ENCODE peak calls at places on chromosomes 1 and 21, in ten cellular contexts. One of them, this sample, is unnamed.

GRCh38 chr1:218463194-218464156 is 118.3 kb downstream of the TGFB2 start:
- DNase-seq in cardiac fibroblast: peak
- DNase-seq in thoracic aorta: no peak
- DNase-seq in Panc1: no peak
- DNase-seq in tibial nerve: peak
- DNase-seq in gastrocnemius medialis: peak
- DNase-seq in AG04450: no peak
- DNase-seq in lower leg skin: no peak
- DNase-seq in HL-60: no peak
- DNase-seq in RWPE2: no peak
- DNase-seq in this sample: no peak

GRCh38 chr1:1599030-1599916 is 662 bp downstream of the FNDC10 start:
- DNase-seq in cardiac fibroblast: peak
- DNase-seq in thoracic aorta: no peak
- DNase-seq in Panc1: no peak
- DNase-seq in tibial nerve: no peak
- DNase-seq in gastrocnemius medialis: no peak
- DNase-seq in AG04450: no peak
- DNase-seq in lower leg skin: no peak
- DNase-seq in HL-60: no peak
- DNase-seq in RWPE2: no peak
- DNase-seq in this sample: no peak

GRCh38 chr1:168693197-168693871 is 35.7 kb downstream of the DPT start:
- DNase-seq in cardiac fibroblast: no peak
- DNase-seq in thoracic aorta: no peak
- DNase-seq in Panc1: no peak
- DNase-seq in tibial nerve: no peak
- DNase-seq in gastrocnemius medialis: no peak
- DNase-seq in AG04450: no peak
- DNase-seq in lower leg skin: no peak
- DNase-seq in HL-60: no peak
- DNase-seq in RWPE2: no peak
- DNase-seq in this sample: no peak

GRCh38 chr1:236282159-236282716 is 480 bp upstream of the ERO1B start:
- DNase-seq in cardiac fibroblast: no peak
- DNase-seq in thoracic aorta: no peak
- DNase-seq in Panc1: no peak
- DNase-seq in tibial nerve: no peak
- DNase-seq in gastrocnemius medialis: no peak
- DNase-seq in AG04450: no peak
- DNase-seq in lower leg skin: peak
- DNase-seq in HL-60: no peak
- DNase-seq in RWPE2: no peak
- DNase-seq in this sample: no peak

GRCh38 chr1:919271-919872 is 4.4 kb upstream of the SAMD11 start:
- DNase-seq in cardiac fibroblast: no peak
- DNase-seq in thoracic aorta: no peak
- DNase-seq in Panc1: no peak
- DNase-seq in tibial nerve: no peak
- DNase-seq in gastrocnemius medialis: no peak
- DNase-seq in AG04450: no peak
- DNase-seq in lower leg skin: no peak
- DNase-seq in HL-60: no peak
- DNase-seq in RWPE2: no peak
- DNase-seq in this sample: no peak

GRCh38 chr1:26861889-26862371 is 1.0 kb upstream of the SFN start:
- DNase-seq in cardiac fibroblast: no peak
- DNase-seq in thoracic aorta: no peak
- DNase-seq in Panc1: no peak
- DNase-seq in tibial nerve: no peak
- DNase-seq in gastrocnemius medialis: no peak
- DNase-seq in AG04450: no peak
- DNase-seq in lower leg skin: no peak
- DNase-seq in HL-60: no peak
- DNase-seq in RWPE2: no peak
- DNase-seq in this sample: no peak

GRCh38 chr1:9653783-9654517 is 2.4 kb downstream of the PIK3CD start:
- DNase-seq in cardiac fibroblast: no peak
- DNase-seq in thoracic aorta: no peak
- DNase-seq in Panc1: no peak
- DNase-seq in tibial nerve: no peak
- DNase-seq in gastrocnemius medialis: no peak
- DNase-seq in AG04450: no peak
- DNase-seq in lower leg skin: no peak
- DNase-seq in HL-60: no peak
- DNase-seq in RWPE2: no peak
- DNase-seq in this sample: no peak

GRCh38 chr1:182484531-182485257 is 34.7 kb downstream of the RGSL1 start:
- DNase-seq in cardiac fibroblast: no peak
- DNase-seq in thoracic aorta: no peak
- DNase-seq in Panc1: peak
- DNase-seq in tibial nerve: no peak
- DNase-seq in gastrocnemius medialis: no peak
- DNase-seq in AG04450: no peak
- DNase-seq in lower leg skin: no peak
- DNase-seq in HL-60: peak
- DNase-seq in RWPE2: no peak
- DNase-seq in this sample: peak

GRCh38 chr21:38945536-38946245 is 140.0 kb downstream of the ETS2 start:
- DNase-seq in cardiac fibroblast: no peak
- DNase-seq in thoracic aorta: no peak
- DNase-seq in Panc1: no peak
- DNase-seq in tibial nerve: no peak
- DNase-seq in gastrocnemius medialis: no peak
- DNase-seq in AG04450: no peak
- DNase-seq in lower leg skin: no peak
- DNase-seq in HL-60: no peak
- DNase-seq in RWPE2: no peak
- DNase-seq in this sample: no peak

GRCh38 chr1:14600405-14601150 is 2.1 kb downstream of the KAZN start:
- DNase-seq in cardiac fibroblast: no peak
- DNase-seq in thoracic aorta: no peak
- DNase-seq in Panc1: no peak
- DNase-seq in tibial nerve: no peak
- DNase-seq in gastrocnemius medialis: no peak
- DNase-seq in AG04450: no peak
- DNase-seq in lower leg skin: no peak
- DNase-seq in HL-60: no peak
- DNase-seq in RWPE2: no peak
- DNase-seq in this sample: no peak

GRCh38 chr1:14598498-14599172 is at the start of gene KAZN:
- DNase-seq in cardiac fibroblast: peak
- DNase-seq in thoracic aorta: no peak
- DNase-seq in Panc1: no peak
- DNase-seq in tibial nerve: no peak
- DNase-seq in gastrocnemius medialis: no peak
- DNase-seq in AG04450: no peak
- DNase-seq in lower leg skin: no peak
- DNase-seq in HL-60: no peak
- DNase-seq in RWPE2: no peak
- DNase-seq in this sample: no peak

GRCh38 chr1:14599787-14600186 is 1.3 kb downstream of the KAZN start:
- DNase-seq in cardiac fibroblast: no peak
- DNase-seq in thoracic aorta: no peak
- DNase-seq in Panc1: no peak
- DNase-seq in tibial nerve: no peak
- DNase-seq in gastrocnemius medialis: no peak
- DNase-seq in AG04450: no peak
- DNase-seq in lower leg skin: no peak
- DNase-seq in HL-60: no peak
- DNase-seq in RWPE2: no peak
- DNase-seq in this sample: peak

GRCh38 chr1:14598007-14598497 is 433 bp upstream of the KAZN start:
- DNase-seq in cardiac fibroblast: no peak
- DNase-seq in thoracic aorta: no peak
- DNase-seq in Panc1: no peak
- DNase-seq in tibial nerve: no peak
- DNase-seq in gastrocnemius medialis: no peak
- DNase-seq in AG04450: no peak
- DNase-seq in lower leg skin: no peak
- DNase-seq in HL-60: no peak
- DNase-seq in RWPE2: no peak
- DNase-seq in this sample: no peak

GRCh38 chr1:14599173-14599754 is 779 bp downstream of the KAZN start:
- DNase-seq in cardiac fibroblast: peak
- DNase-seq in thoracic aorta: no peak
- DNase-seq in Panc1: no peak
- DNase-seq in tibial nerve: no peak
- DNase-seq in gastrocnemius medialis: no peak
- DNase-seq in AG04450: no peak
- DNase-seq in lower leg skin: no peak
- DNase-seq in HL-60: no peak
- DNase-seq in RWPE2: no peak
- DNase-seq in this sample: no peak
- TF ChIP-seq CTCF in cardiac fibroblast: no peak
- TF ChIP-seq CTCF in thoracic aorta: no peak
- TF ChIP-seq CTCF in Panc1: no peak
- TF ChIP-seq CTCF in tibial nerve: no peak
- TF ChIP-seq CTCF in gastrocnemius medialis: no peak
- TF ChIP-seq CTCF in AG04450: no peak
- TF ChIP-seq CTCF in lower leg skin: no peak
- TF ChIP-seq CTCF in HL-60: no peak
- TF ChIP-seq CTCF in RWPE2: no peak
- TF ChIP-seq CTCF in this sample: no peak

GRCh38 chr1:62691062-62691844 is 3.1 kb upstream of the DOCK7 start:
- DNase-seq in cardiac fibroblast: no peak
- DNase-seq in thoracic aorta: no peak
- DNase-seq in Panc1: no peak
- DNase-seq in tibial nerve: no peak
- DNase-seq in gastrocnemius medialis: no peak
- DNase-seq in AG04450: no peak
- DNase-seq in lower leg skin: no peak
- DNase-seq in HL-60: no peak
- DNase-seq in RWPE2: no peak
- DNase-seq in this sample: no peak

GRCh38 chr1:62688687-62689085 is 500 bp upstream of the DOCK7 start:
- DNase-seq in cardiac fibroblast: no peak
- DNase-seq in thoracic aorta: no peak
- DNase-seq in Panc1: no peak
- DNase-seq in tibial nerve: no peak
- DNase-seq in gastrocnemius medialis: no peak
- DNase-seq in AG04450: no peak
- DNase-seq in lower leg skin: no peak
- DNase-seq in HL-60: no peak
- DNase-seq in RWPE2: no peak
- DNase-seq in this sample: no peak

GRCh38 chr1:62687903-62688686 is at the start of gene DOCK7:
- DNase-seq in cardiac fibroblast: peak
- DNase-seq in thoracic aorta: peak
- DNase-seq in Panc1: peak
- DNase-seq in tibial nerve: peak
- DNase-seq in gastrocnemius medialis: peak
- DNase-seq in AG04450: no peak
- DNase-seq in lower leg skin: peak
- DNase-seq in HL-60: peak
- DNase-seq in RWPE2: peak
- DNase-seq in this sample: peak

GRCh38 chr1:62687421-62687902 is 724 bp downstream of the DOCK7 start:
- DNase-seq in cardiac fibroblast: peak
- DNase-seq in thoracic aorta: no peak
- DNase-seq in Panc1: no peak
- DNase-seq in tibial nerve: peak
- DNase-seq in gastrocnemius medialis: no peak
- DNase-seq in AG04450: no peak
- DNase-seq in lower leg skin: peak
- DNase-seq in HL-60: no peak
- DNase-seq in RWPE2: no peak
- DNase-seq in this sample: no peak

GRCh38 chr1:62689524-62689923 is 1.3 kb upstream of the DOCK7 start:
- DNase-seq in cardiac fibroblast: peak
- DNase-seq in thoracic aorta: no peak
- DNase-seq in Panc1: peak
- DNase-seq in tibial nerve: no peak
- DNase-seq in gastrocnemius medialis: no peak
- DNase-seq in AG04450: peak
- DNase-seq in lower leg skin: no peak
- DNase-seq in HL-60: no peak
- DNase-seq in RWPE2: no peak
- DNase-seq in this sample: no peak
- H3K4me3 ChIP-seq in cardiac fibroblast: no peak
- H3K4me3 ChIP-seq in thoracic aorta: peak
- H3K4me3 ChIP-seq in Panc1: peak
- H3K4me3 ChIP-seq in tibial nerve: no peak
- H3K4me3 ChIP-seq in gastrocnemius medialis: no peak
- H3K4me3 ChIP-seq in AG04450: peak
- H3K4me3 ChIP-seq in lower leg skin: no peak
- H3K4me3 ChIP-seq in HL-60: no peak
- H3K4me3 ChIP-seq in RWPE2: no peak
- H3K4me3 ChIP-seq in this sample: no peak

DNA sequence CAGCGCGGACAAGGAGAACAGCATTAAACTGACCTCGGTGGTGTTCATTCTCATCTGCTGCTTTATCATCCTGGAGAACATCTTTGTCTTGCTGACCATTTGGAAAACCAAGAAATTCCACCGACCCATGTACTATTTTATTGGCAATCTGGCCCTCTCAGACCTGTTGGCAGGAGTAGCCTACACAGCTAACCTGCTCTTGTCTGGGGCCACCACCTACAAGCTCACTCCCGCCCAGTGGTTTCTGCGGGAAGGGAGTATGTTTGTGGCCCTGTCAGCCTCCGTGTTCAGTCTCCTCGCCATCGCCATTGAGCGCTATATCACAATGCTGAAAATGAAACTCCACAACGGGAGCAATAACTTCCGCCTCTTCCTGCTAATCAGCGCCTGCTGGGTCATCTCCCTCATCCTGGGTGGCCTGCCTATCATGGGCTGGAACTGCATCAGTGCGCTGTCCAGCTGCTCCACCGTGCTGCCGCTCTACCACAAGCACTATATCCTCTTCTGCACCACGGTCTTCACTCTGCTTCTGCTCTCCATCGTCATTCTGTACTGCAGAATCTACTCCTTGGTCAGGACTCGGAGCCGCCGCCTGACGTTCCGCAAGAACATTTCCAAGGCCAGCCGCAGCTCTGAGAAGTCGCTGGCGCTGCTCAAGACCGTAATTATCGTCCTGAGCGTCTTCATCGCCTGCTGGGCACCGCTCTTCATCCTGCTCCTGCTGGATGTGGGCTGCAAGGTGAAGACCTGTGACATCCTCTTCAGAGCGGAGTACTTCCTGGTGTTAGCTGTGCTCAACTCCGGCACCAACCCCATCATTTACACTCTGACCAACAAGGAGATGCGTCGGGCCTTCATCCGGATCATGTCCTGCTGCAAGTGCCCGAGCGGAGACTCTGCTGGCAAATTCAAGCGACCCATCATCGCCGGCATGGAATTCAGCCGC is 2.5 kb downstream of the S1PR1 start:
- DNase-seq in cardiac fibroblast: no peak
- DNase-seq in thoracic aorta: no peak
- DNase-seq in Panc1: no peak
- DNase-seq in tibial nerve: no peak
- DNase-seq in gastrocnemius medialis: no peak
- DNase-seq in AG04450: no peak
- DNase-seq in lower leg skin: no peak
- DNase-seq in HL-60: no peak
- DNase-seq in RWPE2: no peak
- DNase-seq in this sample: no peak
- TF ChIP-seq CTCF in cardiac fibroblast: no peak
- TF ChIP-seq CTCF in thoracic aorta: no peak
- TF ChIP-seq CTCF in Panc1: peak
- TF ChIP-seq CTCF in tibial nerve: no peak
- TF ChIP-seq CTCF in gastrocnemius medialis: no peak
- TF ChIP-seq CTCF in AG04450: no peak
- TF ChIP-seq CTCF in lower leg skin: no peak
- TF ChIP-seq CTCF in HL-60: no peak
- TF ChIP-seq CTCF in RWPE2: peak
- TF ChIP-seq CTCF in this sample: peak

GRCh38 chr1:11862890-11863289 is 4.1 kb upstream of the NPPB start:
- DNase-seq in cardiac fibroblast: no peak
- DNase-seq in thoracic aorta: no peak
- DNase-seq in Panc1: no peak
- DNase-seq in tibial nerve: no peak
- DNase-seq in gastrocnemius medialis: no peak
- DNase-seq in AG04450: no peak
- DNase-seq in lower leg skin: no peak
- DNase-seq in HL-60: no peak
- DNase-seq in RWPE2: no peak
- DNase-seq in this sample: no peak
- H3K4me3 ChIP-seq in cardiac fibroblast: no peak
- H3K4me3 ChIP-seq in thoracic aorta: no peak
- H3K4me3 ChIP-seq in Panc1: no peak
- H3K4me3 ChIP-seq in tibial nerve: no peak
- H3K4me3 ChIP-seq in gastrocnemius medialis: no peak
- H3K4me3 ChIP-seq in AG04450: no peak
- H3K4me3 ChIP-seq in lower leg skin: no peak
- H3K4me3 ChIP-seq in HL-60: no peak
- H3K4me3 ChIP-seq in RWPE2: no peak
- H3K4me3 ChIP-seq in this sample: no peak

This sample was measured in GM12864.